ENCODE peak calls at places on chromosomes 5 and 9, in eight cellular contexts. K is hepatocyte, A is SK-N-SH, D is HCT116, N is MM.1S, Q is neural progenitor cell, X is GM23338, H is PC-3. U is an unnamed sample.

GRCh38 chr5:40623480-40624420 is 56.0 kb upstream of the PTGER4 start:
- DNase-seq in K (no peak), H (no peak), Q (no peak), N (no peak), D (no peak), A (no peak), X (no peak), U (no peak)

GRCh38 chr5:7053528-7054209 is 340.4 kb downstream of the TENT4A start:
- DNase-seq in A (no peak), D (no peak), K (no peak), Q (no peak), H (no peak), N (no peak), X (no peak), U (no peak)

GRCh38 chr9:99042620-99043019 is 62.3 kb upstream of the TGFBR1 start:
- DNase-seq in H (no peak), X (no peak), D (no peak), K (no peak), N (no peak), A (no peak), Q (no peak), U (no peak)

GRCh38 chr5:37667846-37668245 is 172.0 kb downstream of the GDNF start:
- DNase-seq in N (no peak), A (no peak), K (no peak), H (no peak), D (no peak), Q (no peak), X (no peak), U (no peak)

GRCh38 chr5:151132959-151133358 is 24.6 kb downstream of the ANXA6 start:
- DNase-seq in K (no peak), Q (no peak), D (no peak), A (no peak), N (no peak), X (no peak), H (no peak), U (no peak)

GRCh38 chr5:1555808-1556681 is 32.3 kb upstream of the LPCAT1 start:
- DNase-seq in X (no peak), D (no peak), K (no peak), H (no peak), Q (no peak), N (no peak), A (no peak), U (no peak)

GRCh38 chr9:15298362-15298761 is 8.7 kb downstream of the TTC39B start:
- DNase-seq in Q (no peak), A (no peak), H (no peak), X (no peak), K (no peak), N (no peak), D (no peak), U (no peak)

GRCh38 chr5:113061851-113062631 is 85.4 kb downstream of the DCP2 start:
- DNase-seq in K (no peak), D (no peak), X (no peak), N (peak; percentile 83), A (peak; percentile 33), Q (no peak), H (peak; percentile 64), U (peak; percentile 77)

GRCh38 chr5:40112875-40113274 is 566.8 kb upstream of the PTGER4 start:
- DNase-seq in N (no peak), K (no peak), Q (no peak), A (no peak), D (no peak), X (no peak), H (no peak), U (no peak)

GRCh38 chr5:84480873-84481637 is 96.4 kb upstream of the EDIL3 start:
- DNase-seq in K (no peak), N (no peak), Q (no peak), H (peak; percentile 18), A (no peak), D (no peak), X (peak; percentile 67), U (no peak)

GRCh38 chr5:84478603-84479002 is 93.9 kb upstream of the EDIL3 start:
- DNase-seq in Q (no peak), X (no peak), N (no peak), K (no peak), A (no peak), H (peak; percentile 62), D (no peak), U (no peak)

GRCh38 chr5:84474126-84474525 is 89.4 kb upstream of the EDIL3 start:
- DNase-seq in N (no peak), X (no peak), K (no peak), H (no peak), Q (no peak), A (no peak), D (no peak), U (no peak)

GRCh38 chr5:84477485-84477884 is 92.8 kb upstream of the EDIL3 start:
- DNase-seq in K (no peak), Q (no peak), A (no peak), X (no peak), D (no peak), N (peak; percentile 73), H (no peak), U (no peak)
- H3K27me3 ChIP-seq in K (no peaks in the 10 kb centered on the region), Q (no peaks in the 10 kb centered on the region), A (no peaks in the 10 kb centered on the region), X (no peaks in the 10 kb centered on the region), D (no peaks in the 10 kb centered on the region), N (no peaks in the 10 kb centered on the region), H (no peaks in the 10 kb centered on the region), U (no peaks in the 10 kb centered on the region)

GRCh38 chr5:55143624-55144023 is 16.3 kb upstream of the GPX8 start:
- DNase-seq in Q (no peak), K (peak; percentile 63), D (no peak), X (no peak), N (no peak), H (no peak), A (no peak), U (no peak)

GRCh38 chr5:55141945-55142690 is 17.9 kb upstream of the GPX8 start:
- DNase-seq in A (no peak), N (no peak), Q (no peak), K (no peak), X (no peak), H (no peak), D (no peak), U (no peak)

GRCh38 chr5:55149396-55149795 is 10.6 kb upstream of the GPX8 start:
- DNase-seq in D (no peak), K (no peak), Q (no peak), A (no peak), H (no peak), X (no peak), N (no peak), U (no peak)

GRCh38 chr5:55146543-55147151 is 13.3 kb upstream of the GPX8 start:
- DNase-seq in K (peak; percentile 91), N (peak; percentile 88), H (peak; percentile 83), D (peak; percentile 82), Q (peak; percentile 90), A (peak; percentile 60), X (peak; percentile 95), U (peak; percentile 85)

GRCh38 chr5:55146080-55146479 is 13.9 kb upstream of the GPX8 start:
- DNase-seq in K (no peak), H (no peak), D (no peak), Q (no peak), A (no peak), N (no peak), X (peak; percentile 23), U (no peak)
- TF ChIP-seq EZH2phosphoT487 in K (no peak), H (no peak), D (no peak), Q (no peak), A (no peak), N (no peak), X (no peak), U (no peak)

GRCh38 chr5:117800261-117800660 is 1188.1 kb downstream of the DTWD2 start:
- DNase-seq in H (no peak), K (peak; percentile 22), X (no peak), D (no peak), N (no peak), Q (no peak), A (no peak), U (no peak)
- H3K27ac ChIP-seq in H (no peak overlapping the region), K (no peak overlapping the region), X (no peak overlapping the region), D (no peak overlapping the region), N (no peak overlapping the region), Q (no peak overlapping the region), A (no peak overlapping the region), U (no peak overlapping the region)

GRCh38 chr9:134272302-134273023 is 53.8 kb upstream of the RXRA start:
- DNase-seq in X (no peak), N (no peak), Q (no peak), K (no peak), A (no peak), D (no peak), H (no peak), U (no peak)
- H3K27me3 ChIP-seq in X (no peaks in the 10 kb centered on the region), N (peaks cover 36% of the 10 kb centered on the region), Q (no peaks in the 10 kb centered on the region), K (no peaks in the 10 kb centered on the region), A (peaks cover 3% of the 10 kb centered on the region), D (no peaks in the 10 kb centered on the region), H (no peaks in the 10 kb centered on the region), U (no peaks in the 10 kb centered on the region)

GRCh38 chr5:91190333-91190680 is 192.8 kb downstream of the ARRDC3 start:
- DNase-seq in X (peak; percentile 11), A (no peak), K (no peak), Q (no peak), H (no peak), N (peak; percentile 30), D (no peak), U (no peak)

GRCh38 chr5:91200692-91201091 is 182.4 kb downstream of the ARRDC3 start:
- DNase-seq in K (no peak), D (no peak), N (no peak), A (no peak), H (no peak), X (no peak), Q (no peak), U (no peak)

GRCh38 chr5:91189480-91190332 is 193.4 kb downstream of the ARRDC3 start:
- DNase-seq in H (peak; percentile 10), X (no peak), A (no peak), Q (no peak), D (peak; percentile 28), N (peak; percentile 73), K (peak; percentile 86), U (peak; percentile 95)

GRCh38 chr5:91194861-91195460 is 188.2 kb downstream of the ARRDC3 start:
- DNase-seq in Q (no peak), D (no peak), A (no peak), X (no peak), N (no peak), K (peak; percentile 21), H (no peak), U (no peak)
- TF ChIP-seq EZH2phosphoT487 in Q (no peak), D (no peak), A (no peak), X (no peak), N (no peak), K (no peak), H (no peak), U (no peak)

U was measured in GM23248.